ENCODE peak calls at places on chromosomes 13 and 19, in four cellular contexts. One of them, this sample, is unnamed.

GRCh38 chr13:20358022-20358421 is 125.9 kb upstream of the GJB6 start:
- DNase-seq in anterior cingulate cortex: no peak
- DNase-seq in H4: no peak
- DNase-seq in activated CD4-positive, CD25-positive, alpha-beta regulatory T cell: no peak
- DNase-seq in this sample: no peak

GRCh38 chr19:46416077-46416709 is 2.8 kb upstream of the CCDC8 start:
- DNase-seq in activated CD4-positive, CD25-positive, alpha-beta regulatory T cell: no peak
- DNase-seq in H4: peak
- DNase-seq in anterior cingulate cortex: peak
- DNase-seq in this sample: no peak

GRCh38 chr19:16018801-16019551 is 57.3 kb upstream of the TPM4 start:
- DNase-seq in H4: no peak
- DNase-seq in activated CD4-positive, CD25-positive, alpha-beta regulatory T cell: no peak
- DNase-seq in anterior cingulate cortex: no peak
- DNase-seq in this sample: no peak

GRCh38 chr13:22773475-22773874 is 407.3 kb upstream of the SGCG start:
- DNase-seq in activated CD4-positive, CD25-positive, alpha-beta regulatory T cell: no peak
- DNase-seq in H4: no peak
- DNase-seq in anterior cingulate cortex: no peak
- DNase-seq in this sample: no peak

GRCh38 chr19:49148784-49149651 is 6.2 kb downstream of the HRC start:
- DNase-seq in activated CD4-positive, CD25-positive, alpha-beta regulatory T cell: peak
- DNase-seq in anterior cingulate cortex: peak
- DNase-seq in H4: peak
- DNase-seq in this sample: peak

GRCh38 chr19:13906525-13906904 is 514 bp downstream of the CC2D1A start:
- DNase-seq in H4: no peak
- DNase-seq in activated CD4-positive, CD25-positive, alpha-beta regulatory T cell: no peak
- DNase-seq in anterior cingulate cortex: no peak
- DNase-seq in this sample: peak

GRCh38 chr13:99741979-99742378 is 229.6 kb downstream of the ZIC5 start:
- DNase-seq in activated CD4-positive, CD25-positive, alpha-beta regulatory T cell: no peak
- DNase-seq in anterior cingulate cortex: no peak
- DNase-seq in H4: no peak
- DNase-seq in this sample: no peak

GRCh38 chr13:27014406-27015359 is 156.9 kb downstream of the USP12 start:
- DNase-seq in activated CD4-positive, CD25-positive, alpha-beta regulatory T cell: no peak
- DNase-seq in H4: no peak
- DNase-seq in anterior cingulate cortex: no peak
- DNase-seq in this sample: no peak

GRCh38 chr19:47848871-47849473 is 10.1 kb upstream of the TPRX2 start:
- DNase-seq in activated CD4-positive, CD25-positive, alpha-beta regulatory T cell: peak
- DNase-seq in H4: no peak
- DNase-seq in anterior cingulate cortex: no peak
- DNase-seq in this sample: no peak

GRCh38 chr13:48567521-48568331 is 34.8 kb upstream of the RCBTB2 start:
- DNase-seq in anterior cingulate cortex: no peak
- DNase-seq in H4: no peak
- DNase-seq in activated CD4-positive, CD25-positive, alpha-beta regulatory T cell: no peak
- DNase-seq in this sample: no peak

GRCh38 chr19:10118960-10119359 is 739 bp downstream of the EIF3G start:
- DNase-seq in anterior cingulate cortex: no peak
- DNase-seq in activated CD4-positive, CD25-positive, alpha-beta regulatory T cell: no peak
- DNase-seq in H4: no peak
- DNase-seq in this sample: no peak

GRCh38 chr19:41703602-41704293 is 4.7 kb upstream of the CEACAM5 start:
- DNase-seq in anterior cingulate cortex: no peak
- DNase-seq in activated CD4-positive, CD25-positive, alpha-beta regulatory T cell: no peak
- DNase-seq in H4: no peak
- DNase-seq in this sample: no peak

GRCh38 chr19:45973564-45974338 is at the start of gene NOVA2:
- DNase-seq in activated CD4-positive, CD25-positive, alpha-beta regulatory T cell: no peak
- DNase-seq in H4: peak
- DNase-seq in anterior cingulate cortex: peak
- DNase-seq in this sample: no peak